ENCODE peak calls at places on chromosomes 4 and X, in eight cellular contexts. One of them, this sample, is unnamed. For H3K9me3, the result is how much of the 10 kb centered on the place peaks cover.

GRCh38 chrX:10415704-10416001 is 204.7 kb downstream of the MID1 start:
- DNase-seq in fibroblast of lung: peak
- DNase-seq in HCT116: no peak
- DNase-seq in gastrocnemius medialis: no peak
- DNase-seq in upper lobe of left lung: no peak
- DNase-seq in CD4-positive, alpha-beta memory T cell: no peak
- DNase-seq in RWPE2: no peak
- DNase-seq in ovary: no peak
- DNase-seq in this sample: no peak

GRCh38 chrX:1894656-1895055 is 279.8 kb downstream of the ASMT start:
- DNase-seq in fibroblast of lung: no peak
- DNase-seq in HCT116: no peak
- DNase-seq in gastrocnemius medialis: no peak
- DNase-seq in upper lobe of left lung: no peak
- DNase-seq in CD4-positive, alpha-beta memory T cell: no peak
- DNase-seq in RWPE2: no peak
- DNase-seq in ovary: no peak
- DNase-seq in this sample: no peak

GRCh38 chr4:25919676-25920075 is 5.7 kb downstream of the SMIM20 start:
- DNase-seq in fibroblast of lung: peak
- DNase-seq in HCT116: no peak
- DNase-seq in gastrocnemius medialis: no peak
- DNase-seq in upper lobe of left lung: no peak
- DNase-seq in CD4-positive, alpha-beta memory T cell: no peak
- DNase-seq in RWPE2: no peak
- DNase-seq in ovary: no peak
- DNase-seq in this sample: no peak

GRCh38 chrX:104419211-104419610 is 146.8 kb upstream of the IL1RAPL2 start:
- DNase-seq in fibroblast of lung: peak
- DNase-seq in HCT116: no peak
- DNase-seq in gastrocnemius medialis: no peak
- DNase-seq in upper lobe of left lung: no peak
- DNase-seq in CD4-positive, alpha-beta memory T cell: no peak
- DNase-seq in RWPE2: peak
- DNase-seq in ovary: no peak
- DNase-seq in this sample: no peak

GRCh38 chrX:11386001-11386523 is 92.8 kb downstream of the AMELX start:
- DNase-seq in fibroblast of lung: peak
- DNase-seq in HCT116: no peak
- DNase-seq in gastrocnemius medialis: peak
- DNase-seq in upper lobe of left lung: no peak
- DNase-seq in CD4-positive, alpha-beta memory T cell: no peak
- DNase-seq in RWPE2: no peak
- DNase-seq in ovary: peak
- DNase-seq in this sample: no peak

GRCh38 chr4:150769235-150769634 is 187.3 kb downstream of the MAB21L2 start:
- DNase-seq in fibroblast of lung: peak
- DNase-seq in HCT116: peak
- DNase-seq in gastrocnemius medialis: no peak
- DNase-seq in upper lobe of left lung: no peak
- DNase-seq in CD4-positive, alpha-beta memory T cell: no peak
- DNase-seq in RWPE2: no peak
- DNase-seq in ovary: no peak
- DNase-seq in this sample: no peak

GRCh38 chr4:15681067-15681371 is 608 bp upstream of the FAM200B start:
- DNase-seq in fibroblast of lung: no peak
- DNase-seq in HCT116: no peak
- DNase-seq in gastrocnemius medialis: no peak
- DNase-seq in upper lobe of left lung: no peak
- DNase-seq in CD4-positive, alpha-beta memory T cell: no peak
- DNase-seq in RWPE2: no peak
- DNase-seq in ovary: no peak
- DNase-seq in this sample: no peak

GRCh38 chrX:261167-261857 is 19.9 kb upstream of the PLCXD1 start:
- DNase-seq in fibroblast of lung: peak
- DNase-seq in HCT116: no peak
- DNase-seq in gastrocnemius medialis: no peak
- DNase-seq in upper lobe of left lung: peak
- DNase-seq in CD4-positive, alpha-beta memory T cell: no peak
- DNase-seq in RWPE2: peak
- DNase-seq in ovary: no peak
- DNase-seq in this sample: no peak

GRCh38 chr4:7964890-7965662 is 25.4 kb upstream of the AFAP1 start:
- DNase-seq in fibroblast of lung: peak
- DNase-seq in HCT116: no peak
- DNase-seq in gastrocnemius medialis: peak
- DNase-seq in upper lobe of left lung: peak
- DNase-seq in CD4-positive, alpha-beta memory T cell: peak
- DNase-seq in RWPE2: peak
- DNase-seq in ovary: no peak
- DNase-seq in this sample: no peak

GRCh38 chr4:159608434-159608833 is 505.6 kb downstream of the RAPGEF2 start:
- DNase-seq in fibroblast of lung: peak
- DNase-seq in HCT116: no peak
- DNase-seq in gastrocnemius medialis: no peak
- DNase-seq in upper lobe of left lung: no peak
- DNase-seq in CD4-positive, alpha-beta memory T cell: no peak
- DNase-seq in RWPE2: no peak
- DNase-seq in ovary: no peak
- DNase-seq in this sample: no peak

GRCh38 chrX:116246261-116246660 is 75.7 kb downstream of the AGTR2 start:
- DNase-seq in fibroblast of lung: peak
- DNase-seq in HCT116: peak
- DNase-seq in gastrocnemius medialis: no peak
- DNase-seq in upper lobe of left lung: no peak
- DNase-seq in CD4-positive, alpha-beta memory T cell: no peak
- DNase-seq in RWPE2: no peak
- DNase-seq in ovary: no peak
- DNase-seq in this sample: no peak

GRCh38 chr4:24169956-24170355 is 280.1 kb upstream of the PPARGC1A start:
- DNase-seq in fibroblast of lung: no peak
- DNase-seq in HCT116: no peak
- DNase-seq in gastrocnemius medialis: no peak
- DNase-seq in upper lobe of left lung: no peak
- DNase-seq in CD4-positive, alpha-beta memory T cell: no peak
- DNase-seq in RWPE2: no peak
- DNase-seq in ovary: no peak
- DNase-seq in this sample: no peak

GRCh38 chr4:94766856-94767255 is 9.1 kb downstream of the BMPR1B start:
- DNase-seq in fibroblast of lung: peak
- DNase-seq in HCT116: no peak
- DNase-seq in gastrocnemius medialis: no peak
- DNase-seq in upper lobe of left lung: no peak
- DNase-seq in CD4-positive, alpha-beta memory T cell: no peak
- DNase-seq in RWPE2: no peak
- DNase-seq in ovary: no peak
- DNase-seq in this sample: no peak
- H3K4me3 ChIP-seq in fibroblast of lung: no peak
- H3K4me3 ChIP-seq in HCT116: no peak
- H3K4me3 ChIP-seq in gastrocnemius medialis: no peak
- H3K4me3 ChIP-seq in upper lobe of left lung: no peak
- H3K4me3 ChIP-seq in CD4-positive, alpha-beta memory T cell: no peak
- H3K4me3 ChIP-seq in RWPE2: no peak
- H3K4me3 ChIP-seq in ovary: no peak
- H3K4me3 ChIP-seq in this sample: no peak

GRCh38 chr4:1255151-1255550 is 6.2 kb upstream of the CTBP1 start:
- DNase-seq in fibroblast of lung: no peak
- DNase-seq in HCT116: no peak
- DNase-seq in gastrocnemius medialis: no peak
- DNase-seq in upper lobe of left lung: no peak
- DNase-seq in CD4-positive, alpha-beta memory T cell: no peak
- DNase-seq in RWPE2: no peak
- DNase-seq in ovary: no peak
- DNase-seq in this sample: no peak

GRCh38 chr4:1251773-1252066 is 2.8 kb upstream of the CTBP1 start:
- DNase-seq in fibroblast of lung: no peak
- DNase-seq in HCT116: no peak
- DNase-seq in gastrocnemius medialis: no peak
- DNase-seq in upper lobe of left lung: no peak
- DNase-seq in CD4-positive, alpha-beta memory T cell: no peak
- DNase-seq in RWPE2: no peak
- DNase-seq in ovary: no peak
- DNase-seq in this sample: no peak

GRCh38 chr4:1253831-1254230 is 4.9 kb upstream of the CTBP1 start:
- DNase-seq in fibroblast of lung: no peak
- DNase-seq in HCT116: no peak
- DNase-seq in gastrocnemius medialis: no peak
- DNase-seq in upper lobe of left lung: no peak
- DNase-seq in CD4-positive, alpha-beta memory T cell: no peak
- DNase-seq in RWPE2: no peak
- DNase-seq in ovary: no peak
- DNase-seq in this sample: no peak

GRCh38 chr4:1250921-1251772 is 2.2 kb upstream of the CTBP1 start:
- DNase-seq in fibroblast of lung: no peak
- DNase-seq in HCT116: no peak
- DNase-seq in gastrocnemius medialis: no peak
- DNase-seq in upper lobe of left lung: peak
- DNase-seq in CD4-positive, alpha-beta memory T cell: no peak
- DNase-seq in RWPE2: no peak
- DNase-seq in ovary: no peak
- DNase-seq in this sample: no peak

DNA sequence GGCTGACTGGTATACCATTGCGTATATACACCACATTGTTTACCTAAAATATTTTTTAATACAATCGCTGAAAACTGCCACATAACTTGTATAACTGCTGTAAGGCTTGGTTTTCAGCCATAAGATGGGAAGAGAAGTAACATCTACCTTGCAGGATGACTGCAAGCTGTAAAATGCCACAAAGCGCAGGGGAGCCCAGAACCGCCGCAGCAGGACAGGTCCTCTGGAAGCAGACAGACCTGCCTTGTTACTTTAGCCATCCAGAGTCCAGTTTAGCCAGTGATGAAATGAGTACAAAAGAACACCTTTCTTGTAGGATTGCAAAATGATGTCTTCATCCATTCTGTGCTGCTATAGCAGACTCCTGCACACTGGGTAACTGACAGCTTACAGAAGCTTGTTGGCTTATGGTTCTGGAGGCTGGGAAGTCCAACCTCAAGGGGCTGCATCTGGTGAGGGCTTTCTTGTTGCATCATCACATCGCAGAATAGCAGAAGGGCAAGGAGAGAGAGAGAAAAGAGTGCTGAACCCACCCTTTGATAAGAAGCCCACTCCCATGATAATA is 4.1 kb upstream of the CTBP1 start:
- DNase-seq in fibroblast of lung: no peak
- DNase-seq in HCT116: no peak
- DNase-seq in gastrocnemius medialis: no peak
- DNase-seq in upper lobe of left lung: no peak
- DNase-seq in CD4-positive, alpha-beta memory T cell: no peak
- DNase-seq in RWPE2: no peak
- DNase-seq in ovary: no peak
- DNase-seq in this sample: no peak
- H3K9me3 ChIP-seq in fibroblast of lung: under half
- H3K9me3 ChIP-seq in HCT116: under half
- H3K9me3 ChIP-seq in gastrocnemius medialis: under half
- H3K9me3 ChIP-seq in upper lobe of left lung: under half
- H3K9me3 ChIP-seq in CD4-positive, alpha-beta memory T cell: under half
- H3K9me3 ChIP-seq in RWPE2: under half
- H3K9me3 ChIP-seq in ovary: under half
- H3K9me3 ChIP-seq in this sample: under half

DNA sequence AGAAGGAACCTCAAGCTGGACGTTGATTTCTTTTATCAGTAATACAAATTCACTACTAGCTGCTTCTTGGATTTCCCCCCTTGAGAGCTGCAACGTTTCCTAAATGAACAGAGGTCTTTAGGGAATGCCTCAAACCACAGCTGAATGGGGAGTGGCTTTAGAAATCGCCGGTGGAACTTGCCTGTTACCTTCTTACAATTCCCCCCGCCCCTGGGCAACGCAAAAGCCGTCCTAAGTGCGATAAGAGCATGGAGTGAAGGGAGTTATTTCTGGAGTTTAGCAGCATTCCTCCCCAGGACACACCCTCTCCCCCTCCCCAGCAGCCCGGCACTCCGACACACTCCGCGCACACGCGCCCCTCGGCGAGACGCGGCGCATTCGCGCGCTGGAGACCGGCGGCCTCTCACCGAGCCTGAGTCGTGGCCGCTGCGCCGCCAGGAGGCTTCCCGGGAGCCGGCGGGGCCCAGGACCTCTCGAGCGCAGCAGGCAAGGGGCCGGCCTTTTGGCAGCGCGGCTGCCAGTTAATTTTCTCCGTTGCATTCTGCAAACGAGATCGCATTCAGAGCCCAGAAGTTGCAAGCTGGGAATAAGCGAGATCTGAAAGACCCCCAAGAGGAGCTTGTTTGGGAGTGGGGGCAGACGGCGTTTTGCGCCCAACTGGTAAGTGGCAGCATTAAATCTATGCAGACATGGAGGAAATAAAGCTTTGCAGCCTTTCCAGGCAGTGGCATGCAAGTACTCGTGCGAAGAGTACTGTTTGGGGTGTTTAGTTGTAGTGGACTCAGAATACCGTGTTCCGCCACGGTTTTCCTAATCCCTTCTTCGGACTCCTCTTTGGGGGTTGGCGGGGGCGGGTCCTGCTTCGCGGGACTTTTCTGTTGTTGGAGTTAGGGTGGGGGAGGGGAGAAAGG is 134.6 kb downstream of the PALLD start:
- DNase-seq in fibroblast of lung: peak
- DNase-seq in HCT116: no peak
- DNase-seq in gastrocnemius medialis: peak
- DNase-seq in upper lobe of left lung: peak
- DNase-seq in CD4-positive, alpha-beta memory T cell: no peak
- DNase-seq in RWPE2: peak
- DNase-seq in ovary: peak
- DNase-seq in this sample: no peak
- H3K4me3 ChIP-seq in fibroblast of lung: peak
- H3K4me3 ChIP-seq in HCT116: peak
- H3K4me3 ChIP-seq in gastrocnemius medialis: peak
- H3K4me3 ChIP-seq in upper lobe of left lung: peak
- H3K4me3 ChIP-seq in CD4-positive, alpha-beta memory T cell: no peak
- H3K4me3 ChIP-seq in RWPE2: peak
- H3K4me3 ChIP-seq in ovary: peak
- H3K4me3 ChIP-seq in this sample: peak

GRCh38 chr4:200936-201335 is 76.6 kb downstream of the ZNF718 start:
- DNase-seq in fibroblast of lung: no peak
- DNase-seq in HCT116: no peak
- DNase-seq in gastrocnemius medialis: no peak
- DNase-seq in upper lobe of left lung: no peak
- DNase-seq in CD4-positive, alpha-beta memory T cell: no peak
- DNase-seq in RWPE2: no peak
- DNase-seq in ovary: no peak
- DNase-seq in this sample: no peak
- H3K9me3 ChIP-seq in fibroblast of lung: under half
- H3K9me3 ChIP-seq in HCT116: under half
- H3K9me3 ChIP-seq in gastrocnemius medialis: under half
- H3K9me3 ChIP-seq in upper lobe of left lung: under half
- H3K9me3 ChIP-seq in CD4-positive, alpha-beta memory T cell: under half
- H3K9me3 ChIP-seq in RWPE2: under half
- H3K9me3 ChIP-seq in ovary: under half
- H3K9me3 ChIP-seq in this sample: under half